ENCODE peak calls at places on chromosomes 7 and 10, in seven cellular contexts. W, Q, H, L, S, Z and E are unnamed samples.

GRCh38 chr10:88272186-88272585 is 310.9 kb downstream of the RNLS start:
- DNase-seq in S (no peak), H (peak), W (no peak), L (no peak), Q (no peak), Z (no peak), E (no peak)

GRCh38 chr10:52645435-52645776 is 127.2 kb downstream of the MBL2 start:
- DNase-seq in Z (no peak), W (no peak), S (no peak), H (no peak), L (peak), Q (no peak), E (no peak)

GRCh38 chr10:51876979-51877378 is 177.6 kb upstream of the CSTF2T start:
- DNase-seq in H (no peak), S (no peak), W (no peak), Q (no peak), Z (no peak), L (peak), E (no peak)

GRCh38 chr10:102523250-102524029 is 19.7 kb downstream of the SUFU start:
- DNase-seq in W (no peak), Z (no peak), H (peak), Q (peak), S (no peak), L (no peak), E (no peak)

GRCh38 chr7:22879718-22880306 is 57.2 kb upstream of the TOMM7 start:
- DNase-seq in S (no peak), H (no peak), Q (no peak), Z (no peak), L (peak), W (no peak), E (no peak)

GRCh38 chr10:105725007-105725406 is 1083.9 kb downstream of the SORCS3 start:
- DNase-seq in L (no peak), Z (no peak), S (no peak), W (no peak), H (no peak), Q (no peak), E (no peak)

GRCh38 chr7:133293390-133294110 is 40.7 kb downstream of the EXOC4 start:
- DNase-seq in Q (no peak), L (no peak), W (no peak), Z (no peak), H (no peak), S (no peak), E (no peak)

GRCh38 chr7:145978769-145979168 is 137.8 kb upstream of the CNTNAP2 start:
- DNase-seq in Z (no peak), W (no peak), H (no peak), Q (no peak), L (no peak), S (no peak), E (no peak)

GRCh38 chr10:124061030-124061429 is 32.4 kb downstream of the CHST15 start:
- DNase-seq in Q (no peak), L (no peak), H (no peak), W (no peak), S (no peak), Z (no peak), E (no peak)

GRCh38 chr7:139716156-139716942 is 61.4 kb downstream of the HIPK2 start:
- DNase-seq in H (no peak), Q (no peak), L (no peak), W (no peak), Z (no peak), S (no peak), E (no peak)
- H2AK5ac ChIP-seq in H (no peak), Q (no peak), L (no peak), W (no peak), Z (no peak), S (no peak), E (no peak)

DNA sequence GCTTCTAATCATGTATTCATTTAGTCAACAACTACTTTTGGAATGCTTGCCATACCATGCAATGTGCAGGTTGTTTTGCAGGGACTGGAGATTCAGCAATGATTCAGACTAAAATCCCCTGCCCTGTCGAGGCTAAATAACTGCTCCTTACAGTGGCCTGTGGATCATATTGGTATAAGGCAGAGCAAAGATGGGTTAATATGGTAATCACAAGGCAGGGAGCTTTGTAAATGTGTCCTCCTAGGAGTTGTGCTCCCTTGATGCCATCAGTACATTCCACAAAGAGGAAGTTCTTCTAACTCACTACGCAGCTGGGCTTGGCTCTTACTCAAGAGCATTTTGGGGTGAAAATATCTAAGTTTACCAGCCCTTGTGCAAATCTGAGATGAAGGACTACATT is 615 bp upstream of the IFIT2 start:
- DNase-seq in L (no peak), Z (peak), H (peak), S (no peak), Q (peak), W (no peak), E (no peak)
- H2AK5ac ChIP-seq in L (no peak), Z (no peak), H (no peak), S (no peak), Q (no peak), W (no peak), E (no peak)

GRCh38 chr10:28400678-28401077 is 97.8 kb upstream of the MPP7 start:
- DNase-seq in Q (no peak), H (no peak), W (no peak), Z (no peak), L (no peak), S (no peak), E (no peak)
- H2AK5ac ChIP-seq in Q (no peak), H (no peak), W (no peak), Z (no peak), L (no peak), S (no peak), E (no peak)

DNA sequence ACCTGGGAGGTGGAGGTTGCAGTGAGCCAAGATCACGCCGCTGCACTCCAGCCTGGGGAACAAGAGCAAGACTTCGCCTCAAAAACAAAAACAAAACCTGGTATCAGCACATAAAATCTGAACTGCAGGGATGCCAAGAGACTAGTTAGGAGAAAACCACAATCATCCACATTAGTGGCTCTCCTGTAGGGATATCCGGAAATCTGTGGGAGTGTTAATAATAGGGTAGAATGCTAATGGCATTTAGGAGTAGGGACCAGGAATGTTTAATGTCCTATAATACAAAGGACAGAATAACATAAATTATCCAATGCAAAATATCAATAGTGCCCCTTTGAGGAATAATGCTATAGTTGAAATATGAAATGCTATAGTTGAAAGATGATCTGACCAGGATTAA is 24.3 kb downstream of the KIF5B start:
- DNase-seq in L (no peak), S (no peak), W (no peak), H (no peak), Z (no peak), Q (no peak), E (no peak)
- H2AK5ac ChIP-seq in L (no peak), S (no peak), W (no peak), H (no peak), Z (no peak), Q (no peak), E (no peak)

GRCh38 chr7:80902716-80903308 is 16.0 kb downstream of the SEMA3C start:
- DNase-seq in H (no peak), W (no peak), Z (no peak), L (no peak), Q (no peak), S (no peak), E (no peak)

GRCh38 chr7:80905334-80905733 is 13.5 kb downstream of the SEMA3C start:
- DNase-seq in H (no peak), Z (peak), Q (no peak), L (no peak), W (no peak), S (no peak), E (no peak)

GRCh38 chr7:80896856-80897598 is 21.8 kb downstream of the SEMA3C start:
- DNase-seq in Z (no peak), S (no peak), W (no peak), Q (no peak), H (no peak), L (no peak), E (no peak)

GRCh38 chr7:80900583-80901576 is 18.0 kb downstream of the SEMA3C start:
- DNase-seq in L (no peak), Z (no peak), W (no peak), S (no peak), H (peak), Q (peak), E (no peak)

GRCh38 chr7:80902035-80902434 is 16.8 kb downstream of the SEMA3C start:
- DNase-seq in L (no peak), S (no peak), Z (no peak), H (no peak), Q (no peak), W (no peak), E (no peak)
- H2AK5ac ChIP-seq in L (no peak), S (no peak), Z (no peak), H (peak), Q (peak), W (no peak), E (no peak)

DNA sequence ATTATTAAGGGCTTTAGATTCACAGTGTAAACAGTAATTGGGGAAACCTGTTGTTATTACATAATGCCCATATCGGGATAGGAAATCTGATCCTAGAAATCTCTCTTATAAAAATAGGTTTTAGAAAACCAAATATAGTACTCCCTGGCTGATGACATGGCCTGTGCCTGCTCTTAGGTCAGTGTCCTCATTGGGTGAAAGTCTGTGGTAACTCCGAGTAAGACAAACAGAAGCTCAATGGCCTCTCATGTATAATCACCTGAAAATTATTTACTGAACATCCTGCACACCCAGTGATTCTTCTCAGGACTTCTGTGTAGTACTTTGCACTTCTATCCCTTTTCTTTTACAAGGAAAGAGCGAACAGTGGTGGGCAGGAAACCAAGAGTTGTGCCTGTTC is 37.8 kb downstream of the SEM1 start:
- DNase-seq in W (no peak), L (no peak), Q (no peak), Z (no peak), H (no peak), S (no peak), E (no peak)
- H2AK5ac ChIP-seq in W (no peak), L (no peak), Q (no peak), Z (no peak), H (no peak), S (no peak), E (no peak)